ENCODE peak calls at places on chromosome 1, in four cellular contexts. One of them, this sample, is unnamed.

GRCh38 chr1:19057182-19057779 is 100.8 kb upstream of the IFFO2 start:
- DNase-seq in astrocyte: no peak
- DNase-seq in ovary: no peak
- DNase-seq in Karpas-422: peak
- DNase-seq in this sample: no peak

GRCh38 chr1:10737268-10737624 is 59.2 kb downstream of the CASZ1 start:
- DNase-seq in astrocyte: no peak
- DNase-seq in ovary: no peak
- DNase-seq in Karpas-422: no peak
- DNase-seq in this sample: no peak

GRCh38 chr1:199821029-199821779 is 206.3 kb upstream of the NR5A2 start:
- DNase-seq in astrocyte: no peak
- DNase-seq in ovary: no peak
- DNase-seq in Karpas-422: no peak
- DNase-seq in this sample: no peak

GRCh38 chr1:216960716-216961115 is 237.5 kb upstream of the ESRRG start:
- DNase-seq in astrocyte: no peak
- DNase-seq in ovary: no peak
- DNase-seq in Karpas-422: no peak
- DNase-seq in this sample: no peak

GRCh38 chr1:68725353-68725752 is 228.5 kb upstream of the DEPDC1 start:
- DNase-seq in astrocyte: no peak
- DNase-seq in ovary: peak
- DNase-seq in Karpas-422: no peak
- DNase-seq in this sample: no peak

GRCh38 chr1:27726173-27726793 is 522 bp downstream of the FAM76A start:
- DNase-seq in astrocyte: peak
- DNase-seq in ovary: peak
- DNase-seq in Karpas-422: peak
- DNase-seq in this sample: peak

GRCh38 chr1:216310776-216311175 is 112.5 kb downstream of the USH2A start:
- DNase-seq in astrocyte: no peak
- DNase-seq in ovary: no peak
- DNase-seq in Karpas-422: peak
- DNase-seq in this sample: peak

GRCh38 chr1:18693256-18694098 is 62.8 kb downstream of the PAX7 start:
- DNase-seq in astrocyte: no peak
- DNase-seq in ovary: no peak
- DNase-seq in Karpas-422: no peak
- DNase-seq in this sample: no peak

GRCh38 chr1:211133393-211133840 is 531 bp downstream of the KCNH1 start:
- DNase-seq in astrocyte: no peak
- DNase-seq in ovary: no peak
- DNase-seq in Karpas-422: no peak
- DNase-seq in this sample: peak

GRCh38 chr1:226686440-226687436 is 52.3 kb downstream of the ITPKB start:
- DNase-seq in astrocyte: no peak
- DNase-seq in ovary: no peak
- DNase-seq in Karpas-422: peak
- DNase-seq in this sample: no peak

GRCh38 chr1:3618904-3619671 is 5.7 kb upstream of the TPRG1L start:
- DNase-seq in astrocyte: peak
- DNase-seq in ovary: peak
- DNase-seq in Karpas-422: peak
- DNase-seq in this sample: peak

GRCh38 chr1:30100186-30100862 is 623.1 kb downstream of the MATN1 start:
- DNase-seq in astrocyte: no peak
- DNase-seq in ovary: no peak
- DNase-seq in Karpas-422: no peak
- DNase-seq in this sample: no peak

GRCh38 chr1:30732277-30732996 is 9.1 kb upstream of the MATN1 start:
- DNase-seq in astrocyte: peak
- DNase-seq in ovary: no peak
- DNase-seq in Karpas-422: peak
- DNase-seq in this sample: no peak

GRCh38 chr1:25545767-25546166 is 2.4 kb downstream of the LDLRAP1 start:
- DNase-seq in astrocyte: no peak
- DNase-seq in ovary: no peak
- DNase-seq in Karpas-422: no peak
- DNase-seq in this sample: no peak

GRCh38 chr1:170175032-170175431 is 29.3 kb downstream of the NTMT2 start:
- DNase-seq in astrocyte: no peak
- DNase-seq in ovary: no peak
- DNase-seq in Karpas-422: no peak
- DNase-seq in this sample: no peak

GRCh38 chr1:1777950-1778826 is at the start of gene NADK:
- DNase-seq in astrocyte: no peak
- DNase-seq in ovary: peak
- DNase-seq in Karpas-422: peak
- DNase-seq in this sample: peak

GRCh38 chr1:83905315-83905907 is 93.5 kb downstream of the TTLL7 start:
- DNase-seq in astrocyte: no peak
- DNase-seq in ovary: no peak
- DNase-seq in Karpas-422: peak
- DNase-seq in this sample: no peak

GRCh38 chr1:169086603-169087455 is 19.7 kb upstream of the ATP1B1 start:
- DNase-seq in astrocyte: peak
- DNase-seq in ovary: no peak
- DNase-seq in Karpas-422: peak
- DNase-seq in this sample: peak

GRCh38 chr1:244450597-244451538 is 841 bp downstream of the ADSS2 start:
- DNase-seq in astrocyte: peak
- DNase-seq in ovary: peak
- DNase-seq in Karpas-422: peak
- DNase-seq in this sample: peak

GRCh38 chr1:86061660-86062059 is 94.9 kb downstream of the COL24A1 start:
- DNase-seq in astrocyte: no peak
- DNase-seq in ovary: no peak
- DNase-seq in Karpas-422: no peak
- DNase-seq in this sample: no peak

GRCh38 chr1:234849824-234850223 is 239.8 kb upstream of the IRF2BP2 start:
- DNase-seq in astrocyte: peak
- DNase-seq in ovary: no peak
- DNase-seq in Karpas-422: no peak
- DNase-seq in this sample: no peak

GRCh38 chr1:165383067-165383466 is 26.6 kb upstream of the LMX1A start:
- DNase-seq in astrocyte: peak
- DNase-seq in ovary: peak
- DNase-seq in Karpas-422: no peak
- DNase-seq in this sample: no peak

GRCh38 chr1:107326823-107327445 is 186.1 kb downstream of the NTNG1 start:
- DNase-seq in astrocyte: peak
- DNase-seq in ovary: no peak
- DNase-seq in Karpas-422: peak
- DNase-seq in this sample: no peak

GRCh38 chr1:157135646-157136045 is 2.5 kb downstream of the ETV3 start:
- DNase-seq in astrocyte: no peak
- DNase-seq in ovary: no peak
- DNase-seq in Karpas-422: no peak
- DNase-seq in this sample: no peak

GRCh38 chr1:174940776-174941175 is 59.0 kb upstream of the CACYBP start:
- DNase-seq in astrocyte: no peak
- DNase-seq in ovary: no peak
- DNase-seq in Karpas-422: no peak
- DNase-seq in this sample: no peak

GRCh38 chr1:24964811-24965570 is 34.9 kb upstream of the RUNX3 start:
- DNase-seq in astrocyte: peak
- DNase-seq in ovary: no peak
- DNase-seq in Karpas-422: peak
- DNase-seq in this sample: peak

GRCh38 chr1:150973826-150974579 is 632 bp downstream of the CERS2 start:
- DNase-seq in astrocyte: no peak
- DNase-seq in ovary: peak
- DNase-seq in Karpas-422: peak
- DNase-seq in this sample: peak

GRCh38 chr1:143735764-143736461 is 235.9 kb downstream of the FAM72C start:
- DNase-seq in astrocyte: no peak
- DNase-seq in ovary: no peak
- DNase-seq in Karpas-422: no peak
- DNase-seq in this sample: no peak

GRCh38 chr1:25568090-25568833 is 24.9 kb downstream of the LDLRAP1 start:
- DNase-seq in astrocyte: peak
- DNase-seq in ovary: peak
- DNase-seq in Karpas-422: no peak
- DNase-seq in this sample: peak

GRCh38 chr1:46173361-46173856 is 1.5 kb upstream of the TSPAN1 start:
- DNase-seq in astrocyte: peak
- DNase-seq in ovary: no peak
- DNase-seq in Karpas-422: peak
- DNase-seq in this sample: peak

GRCh38 chr1:168220470-168220871 is 5.3 kb upstream of the SFT2D2 start:
- DNase-seq in astrocyte: no peak
- DNase-seq in ovary: no peak
- DNase-seq in Karpas-422: no peak
- DNase-seq in this sample: no peak

GRCh38 chr1:52876843-52877242 is 34.3 kb downstream of the ZYG11A start:
- DNase-seq in astrocyte: no peak
- DNase-seq in ovary: no peak
- DNase-seq in Karpas-422: no peak
- DNase-seq in this sample: peak

GRCh38 chr1:204103121-204103741 is 30.3 kb downstream of the SOX13 start:
- DNase-seq in astrocyte: peak
- DNase-seq in ovary: no peak
- DNase-seq in Karpas-422: no peak
- DNase-seq in this sample: peak
- H3K27ac ChIP-seq in astrocyte: no peak
- H3K27ac ChIP-seq in ovary: no peak
- H3K27ac ChIP-seq in Karpas-422: no peak
- H3K27ac ChIP-seq in this sample: no peak

GRCh38 chr1:40926441-40926840 is 53.1 kb upstream of the CTPS1 start:
- DNase-seq in astrocyte: no peak
- DNase-seq in ovary: no peak
- DNase-seq in Karpas-422: no peak
- DNase-seq in this sample: peak
- H3K27ac ChIP-seq in astrocyte: no peak
- H3K27ac ChIP-seq in ovary: no peak
- H3K27ac ChIP-seq in Karpas-422: no peak
- H3K27ac ChIP-seq in this sample: no peak

DNA sequence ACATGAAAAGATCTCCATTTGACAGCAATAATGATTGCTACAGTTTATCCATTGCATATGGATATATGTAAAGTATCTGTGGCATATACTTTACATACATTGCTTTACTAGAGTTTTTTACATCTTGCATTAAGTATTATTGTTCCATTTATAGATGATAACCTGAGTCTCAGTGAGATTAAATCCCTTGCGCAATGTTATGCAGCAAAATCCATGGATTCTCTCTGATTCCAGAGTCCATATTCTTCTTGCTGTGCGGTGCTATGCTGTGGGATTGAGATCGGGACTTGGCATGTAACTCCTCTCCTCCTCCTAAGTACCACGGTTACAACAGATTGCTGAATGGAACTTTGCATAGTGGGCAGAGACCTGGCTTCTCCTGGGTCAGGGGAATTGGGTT is 320.0 kb downstream of the LMO4 start:
- DNase-seq in astrocyte: no peak
- DNase-seq in ovary: no peak
- DNase-seq in Karpas-422: no peak
- DNase-seq in this sample: no peak
- H3K27ac ChIP-seq in astrocyte: no peak
- H3K27ac ChIP-seq in ovary: no peak
- H3K27ac ChIP-seq in Karpas-422: no peak
- H3K27ac ChIP-seq in this sample: no peak

GRCh38 chr1:231301990-231302389 is 35.7 kb downstream of the EXOC8 start:
- DNase-seq in astrocyte: no peak
- DNase-seq in ovary: no peak
- DNase-seq in Karpas-422: no peak
- DNase-seq in this sample: no peak
- H3K27ac ChIP-seq in astrocyte: no peak
- H3K27ac ChIP-seq in ovary: no peak
- H3K27ac ChIP-seq in Karpas-422: no peak
- H3K27ac ChIP-seq in this sample: no peak